ENCODE peak calls at places on chromosome X, in four cellular contexts. V is tibial nerve; X is CD8-positive, alpha-beta memory T cell; R is PC-3. F is an unnamed sample.

GRCh38 chrX:16836371-16836770 is 33.8 kb downstream of the RBBP7 start:
- DNase-seq in X (peak), V (no peak), R (peak), F (no peak)

GRCh38 chrX:10111364-10112148 is 45.2 kb upstream of the CLCN4 start:
- DNase-seq in V (no peak), X (peak), R (no peak), F (peak)

GRCh38 chrX:30900227-30900626 is 11.2 kb upstream of the TAB3 start:
- DNase-seq in R (peak), V (no peak), X (no peak), F (no peak)

GRCh38 chrX:139596068-139596467 is 65.5 kb downstream of the F9 start:
- DNase-seq in R (no peak), V (no peak), X (no peak), F (no peak)

GRCh38 chrX:132045456-132045855 is 22.4 kb downstream of the STK26 start:
- DNase-seq in V (no peak), X (no peak), R (no peak), F (peak)

GRCh38 chrX:110415440-110416167 is 57.0 kb downstream of the RTL9 start:
- DNase-seq in X (no peak), V (no peak), R (peak), F (no peak)

GRCh38 chrX:50889582-50889981 is 21.0 kb upstream of the BMP15 start:
- DNase-seq in X (no peak), V (no peak), R (no peak), F (no peak)

GRCh38 chrX:154505726-154506125 is 10.3 kb downstream of the FAM3A start:
- DNase-seq in X (no peak), R (peak), V (no peak), F (peak)

GRCh38 chrX:42237956-42238355 is 314.6 kb upstream of the CASK start:
- DNase-seq in V (no peak), R (no peak), X (no peak), F (no peak)

GRCh38 chrX:17038681-17039161 is 92.3 kb downstream of the REPS2 start:
- DNase-seq in R (no peak), V (no peak), X (no peak), F (peak)

GRCh38 chrX:108437789-108438623 is at the start of gene COL4A6:
- DNase-seq in X (no peak), V (no peak), R (no peak), F (peak)

GRCh38 chrX:48521353-48522243 is at the start of gene EBP:
- DNase-seq in V (peak), R (peak), X (peak), F (peak)

GRCh38 chrX:151680805-151681204 is 14.5 kb upstream of the PRRG3 start:
- DNase-seq in X (peak), R (peak), V (no peak), F (peak)

GRCh38 chrX:1592128-1592862 is 891 bp downstream of the AKAP17A start:
- DNase-seq in V (no peak), R (peak), X (peak), F (peak)

GRCh38 chrX:67718926-67719325 is 175.1 kb downstream of the AR start:
- DNase-seq in R (no peak), X (no peak), V (no peak), F (no peak)

GRCh38 chrX:132044953-132045352 is 21.9 kb downstream of the STK26 start:
- DNase-seq in R (no peak), V (no peak), X (no peak), F (peak)

GRCh38 chrX:47690175-47690574 is 31.2 kb upstream of the UXT start:
- DNase-seq in R (no peak), V (no peak), X (no peak), F (no peak)

GRCh38 chrX:30170900-30171299 is 44.5 kb upstream of the MAGEB2 start:
- DNase-seq in R (no peak), X (no peak), V (no peak), F (no peak)

GRCh38 chrX:2708016-2708415 is 16.9 kb downstream of the CD99 start:
- DNase-seq in R (peak), V (no peak), X (no peak), F (no peak)

GRCh38 chrX:66023726-66024467 is 16.0 kb downstream of the VSIG4 start:
- DNase-seq in V (no peak), X (no peak), R (no peak), F (no peak)

GRCh38 chrX:136589966-136590365 is 58.0 kb downstream of the VGLL1 start:
- DNase-seq in V (no peak), R (peak), X (no peak), F (no peak)

GRCh38 chrX:44234541-44234940 is 108.9 kb downstream of the EFHC2 start:
- DNase-seq in X (no peak), R (no peak), V (no peak), F (no peak)

GRCh38 chrX:110402091-110402854 is 43.6 kb downstream of the RTL9 start:
- DNase-seq in X (no peak), R (peak), V (no peak), F (no peak)

GRCh38 chrX:28158019-28158777 is 176.9 kb upstream of the DCAF8L1 start:
- DNase-seq in V (no peak), R (no peak), X (no peak), F (no peak)

GRCh38 chrX:76922100-76922499 is 494.6 kb downstream of the MAGEE1 start:
- DNase-seq in X (no peak), V (no peak), R (no peak), F (no peak)

GRCh38 chrX:134375691-134376090 is 84.3 kb upstream of the HPRT1 start:
- DNase-seq in R (no peak), V (no peak), X (no peak), F (no peak)

GRCh38 chrX:134373736-134374135 is 86.2 kb upstream of the HPRT1 start:
- DNase-seq in X (no peak), R (no peak), V (no peak), F (peak)

GRCh38 chrX:134374294-134374693 is 85.7 kb upstream of the HPRT1 start:
- DNase-seq in R (peak), X (no peak), V (no peak), F (peak)

GRCh38 chrX:134374910-134375309 is 85.1 kb upstream of the HPRT1 start:
- DNase-seq in V (no peak), X (no peak), R (no peak), F (peak)

DNA sequence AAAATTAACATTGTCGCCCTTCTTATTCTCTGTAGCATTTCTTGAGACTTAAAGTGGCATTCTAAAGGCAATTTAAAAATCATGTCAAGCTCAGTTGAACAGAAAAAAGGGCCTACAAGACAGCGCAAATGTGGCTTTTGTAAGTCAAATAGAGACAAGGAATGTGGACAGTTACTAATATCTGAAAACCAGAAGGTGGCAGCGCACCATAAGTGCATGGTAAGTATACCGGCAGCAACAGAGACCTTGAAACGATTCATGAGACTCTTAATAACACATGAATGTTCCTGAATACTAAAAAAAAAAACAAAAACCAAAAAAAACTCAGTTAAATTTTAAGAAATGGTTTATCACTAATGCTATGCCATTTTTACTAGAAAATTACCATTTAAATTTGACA is 82.4 kb upstream of the HPRT1 start:
- DNase-seq in V (no peak), X (no peak), R (peak), F (peak)
- H3K27ac ChIP-seq in V (no peak), X (no peak), R (no peak), F (no peak)

DNA sequence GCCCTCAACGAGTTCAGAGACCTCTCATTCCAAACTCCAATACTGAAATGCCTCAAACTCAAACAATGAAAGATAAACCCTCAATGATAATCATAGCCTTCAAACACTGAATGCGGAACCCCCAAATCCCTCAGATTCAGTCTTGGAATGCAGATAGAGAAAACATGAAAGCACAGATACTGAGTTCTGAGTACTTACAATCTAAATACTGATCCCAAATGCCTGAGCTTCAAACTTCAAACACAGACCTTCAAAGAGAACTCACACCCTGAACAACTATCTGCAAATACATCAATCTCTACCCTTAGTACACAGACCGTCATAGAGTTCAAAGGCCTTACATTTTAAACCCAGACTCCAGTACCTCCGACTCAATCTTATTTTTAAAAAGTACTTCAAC is 16.9 kb upstream of the PAGE4 start:
- DNase-seq in V (no peak), X (no peak), R (no peak), F (no peak)
- H3K27ac ChIP-seq in V (no peak), X (no peak), R (no peak), F (no peak)

GRCh38 chrX:72101597-72102037 is 30.1 kb downstream of the RTL5 start:
- DNase-seq in R (no peak), V (no peak), X (no peak), F (no peak)
- H3K27ac ChIP-seq in R (no peak), V (no peak), X (peak), F (no peak)

DNA sequence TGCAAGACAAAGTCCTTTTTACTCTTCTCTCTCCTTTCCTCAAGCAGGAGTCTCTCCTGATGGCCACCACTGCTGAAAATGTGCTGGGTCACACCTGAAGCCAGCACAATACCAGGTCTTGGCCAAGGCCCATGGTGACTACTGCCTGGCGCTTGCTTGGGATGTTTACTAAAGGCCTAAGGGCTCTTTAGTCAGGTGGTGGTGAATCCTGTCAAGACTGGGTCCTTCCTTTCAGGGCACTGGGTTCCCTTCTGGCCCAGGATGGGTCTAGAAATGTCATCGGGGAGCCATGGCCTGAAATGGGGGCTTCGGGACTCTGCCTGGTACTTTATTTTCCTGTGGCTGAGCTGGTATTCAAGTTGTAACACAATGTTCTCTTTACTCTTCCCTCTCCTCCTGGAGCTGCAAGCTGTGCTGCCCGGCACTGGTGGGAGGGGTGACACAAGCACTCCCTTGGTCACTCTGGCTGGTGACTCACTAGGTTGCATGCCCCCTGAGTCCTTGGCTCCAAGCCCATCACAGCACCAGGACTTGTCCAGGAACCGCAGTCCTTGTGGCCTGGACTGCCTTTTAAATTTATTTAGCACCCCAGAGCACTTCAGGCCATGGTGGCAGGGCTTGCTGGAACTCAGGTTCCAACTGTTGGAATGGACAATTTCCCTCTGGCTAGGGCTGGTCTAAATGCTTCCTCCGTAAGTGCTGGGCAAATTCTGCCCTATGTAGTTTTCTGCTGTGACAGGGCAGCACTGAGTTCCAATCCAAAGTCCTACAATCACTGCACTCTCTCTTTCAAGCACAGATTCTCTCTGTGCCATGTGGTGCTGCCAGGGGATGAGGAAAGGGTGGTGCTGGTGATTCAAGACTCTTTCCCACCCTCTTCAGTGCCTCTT is 11.3 kb downstream of the ARL13A start:
- DNase-seq in R (peak), X (no peak), V (no peak), F (peak)
- H3K27ac ChIP-seq in R (peak), X (no peak), V (no peak), F (peak)

GRCh38 chrX:19827088-19827487 is 60.3 kb downstream of the SH3KBP1 start:
- DNase-seq in R (no peak), X (no peak), V (no peak), F (peak)

GRCh38 chrX:19833034-19833677 is 54.2 kb downstream of the SH3KBP1 start:
- DNase-seq in X (no peak), R (no peak), V (no peak), F (no peak)

GRCh38 chrX:19825271-19825670 is 62.1 kb downstream of the SH3KBP1 start:
- DNase-seq in R (no peak), V (no peak), X (no peak), F (no peak)

GRCh38 chrX:19832186-19832965 is 55.0 kb downstream of the SH3KBP1 start:
- DNase-seq in V (no peak), X (no peak), R (no peak), F (no peak)

DNA sequence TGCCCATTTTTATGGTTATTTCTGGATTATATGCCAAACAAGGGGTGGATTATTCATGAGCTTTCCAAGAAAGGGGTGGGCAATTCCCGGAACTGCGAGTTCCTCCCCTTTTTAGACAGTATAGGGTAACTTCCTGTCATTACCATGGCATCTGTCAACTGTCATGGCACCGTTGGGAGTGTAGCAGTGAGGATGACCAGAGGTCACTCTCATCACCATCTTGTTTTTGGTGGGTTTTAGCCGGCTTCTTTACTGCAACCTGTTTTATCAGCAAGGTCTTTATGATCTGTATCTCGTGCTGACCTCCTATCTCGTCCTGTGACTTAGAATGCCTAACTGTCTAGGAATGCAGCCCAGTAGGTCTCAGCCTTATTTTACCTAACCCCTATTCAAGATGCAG is 57.6 kb downstream of the SH3KBP1 start:
- DNase-seq in V (no peak), X (no peak), R (no peak), F (no peak)
- H3K27ac ChIP-seq in V (no peak), X (no peak), R (no peak), F (no peak)

GRCh38 chrX:123873956-123874355 is 14.1 kb downstream of the XIAP start:
- DNase-seq in X (no peak), V (no peak), R (peak), F (peak)

GRCh38 chrX:123876177-123876576 is 16.3 kb downstream of the XIAP start:
- DNase-seq in R (no peak), V (no peak), X (no peak), F (no peak)

GRCh38 chrX:123869488-123869887 is 9.6 kb downstream of the XIAP start:
- DNase-seq in V (no peak), R (peak), X (no peak), F (peak)

GRCh38 chrX:123876844-123877243 is 17.0 kb downstream of the XIAP start:
- DNase-seq in V (no peak), R (no peak), X (no peak), F (no peak)

GRCh38 chrX:123871309-123871708 is 11.5 kb downstream of the XIAP start:
- DNase-seq in X (no peak), R (no peak), V (no peak), F (no peak)
- H3K27ac ChIP-seq in X (no peak), R (no peak), V (no peak), F (no peak)

DNA sequence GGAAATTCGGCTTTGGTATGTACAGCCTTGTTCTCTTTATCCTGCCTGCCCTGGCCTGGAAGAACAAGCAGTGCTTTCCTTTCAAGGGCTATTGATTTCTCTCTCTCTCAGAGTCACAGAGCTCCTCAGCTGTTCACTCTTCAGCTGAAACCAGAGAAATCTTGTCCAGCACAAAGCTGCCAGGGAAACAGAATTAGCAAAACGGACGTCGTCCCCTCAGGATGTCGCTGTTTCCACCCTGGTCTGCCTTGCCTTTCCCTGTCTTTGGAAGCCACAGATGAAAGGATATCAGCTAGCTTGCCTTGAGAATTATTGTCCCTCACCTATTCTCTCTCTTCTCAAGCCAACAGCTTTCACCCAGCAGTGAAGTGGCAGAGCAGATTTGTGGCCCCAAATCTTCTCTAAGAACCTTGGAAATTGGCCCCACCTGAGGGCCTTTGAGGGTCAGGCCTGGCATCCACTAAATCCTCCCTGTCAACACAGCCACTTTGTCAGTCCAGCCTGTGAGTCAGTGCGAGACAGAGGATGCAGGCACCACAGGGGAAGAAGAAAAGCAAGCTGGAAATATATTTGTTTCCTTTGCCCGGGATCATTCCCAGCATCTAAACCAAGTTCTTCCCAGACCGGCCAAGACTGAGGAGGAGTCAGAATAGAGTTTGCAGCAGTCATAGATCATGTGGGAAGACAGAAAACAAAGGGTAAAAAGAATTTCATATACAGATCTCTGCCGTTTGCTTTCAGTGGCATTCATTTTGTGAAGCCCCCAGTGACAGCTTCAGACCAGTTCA is 63.8 kb upstream of the MTM1 start:
- DNase-seq in R (peak), X (no peak), V (no peak), F (peak)
- H3K27ac ChIP-seq in R (no peak), X (no peak), V (peak), F (peak)

DNA sequence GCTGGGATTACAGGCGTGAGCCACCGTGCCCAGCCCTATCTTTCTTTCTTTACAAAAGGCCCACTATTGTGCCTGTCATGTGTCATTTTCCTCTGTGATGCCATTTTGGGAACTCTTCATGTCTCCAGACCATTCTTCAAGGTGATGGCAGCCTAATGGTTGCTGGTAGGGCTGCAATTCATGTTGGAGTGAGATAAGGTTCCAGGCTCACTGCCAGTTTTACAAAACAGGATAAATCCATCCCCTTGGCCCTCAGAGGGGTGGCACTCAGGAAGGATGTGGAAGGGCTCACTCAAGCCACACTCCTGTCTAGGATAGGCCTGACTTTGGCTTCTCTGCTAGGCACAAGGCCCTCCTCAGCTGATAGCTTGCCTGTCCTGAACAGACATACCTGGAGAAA is 3.8 kb downstream of the TCEAL9 start:
- DNase-seq in R (no peak), X (no peak), V (no peak), F (peak)
- H3K27ac ChIP-seq in R (no peak), X (no peak), V (no peak), F (peak)

GRCh38 chrX:74195120-74195519 is 108.9 kb upstream of the ZCCHC13 start:
- DNase-seq in V (no peak), R (no peak), X (no peak), F (no peak)
- H3K27ac ChIP-seq in V (no peak), R (no peak), X (no peak), F (no peak)

GRCh38 chrX:71315917-71316316 is 14.4 kb downstream of the ITGB1BP2 start:
- DNase-seq in V (no peak), X (no peak), R (no peak), F (no peak)
- H3K27ac ChIP-seq in V (no peak), X (no peak), R (no peak), F (no peak)

F was measured in endothelial cell of umbilical vein.